ENCODE peak calls at places on chromosomes 12 and 14, in five cellular contexts. I, W, Q, E and K are unnamed samples.

GRCh38 chr14:105855246-105855892 is 329.0 kb downstream of the TMEM121 start:
- DNase-seq in Q (no peak), W (peak), I (no peak), E (no peak), K (no peak)

GRCh38 chr14:61171687-61172086 is 109.5 kb downstream of the TMEM30B start:
- DNase-seq in I (no peak), W (no peak), E (no peak), Q (no peak), K (no peak)

GRCh38 chr12:121803861-121804416 is at the start of gene SETD1B:
- DNase-seq in I (peak), E (peak), Q (peak), W (peak), K (no peak)

GRCh38 chr14:100215330-100215885 is 23.5 kb upstream of the YY1 start:
- DNase-seq in I (no peak), W (no peak), Q (no peak), E (no peak), K (no peak)

GRCh38 chr12:12007001-12007712 is 63.6 kb upstream of the BCL2L14 start:
- DNase-seq in W (no peak), I (no peak), E (peak), Q (no peak), K (no peak)

GRCh38 chr12:129073157-129073915 is 220.1 kb downstream of the GLT1D1 start:
- DNase-seq in E (no peak), I (no peak), Q (no peak), W (no peak), K (no peak)

GRCh38 chr14:52268191-52269061 is 928 bp downstream of the PTGDR start:
- DNase-seq in Q (no peak), I (no peak), E (no peak), W (peak), K (peak)

GRCh38 chr12:51519755-51520154 is 71.3 kb upstream of the SCN8A start:
- DNase-seq in Q (no peak), W (no peak), I (no peak), E (no peak), K (no peak)

GRCh38 chr14:61860294-61860918 is 98.2 kb downstream of the SNAPC1 start:
- DNase-seq in Q (no peak), I (peak), E (peak), W (peak), K (peak)

GRCh38 chr14:33457617-33458016 is 493.3 kb downstream of the EGLN3 start:
- DNase-seq in W (no peak), Q (no peak), E (no peak), I (no peak), K (no peak)

GRCh38 chr14:56161658-56162057 is 43.4 kb downstream of the PELI2 start:
- DNase-seq in E (no peak), I (no peak), W (no peak), Q (no peak), K (no peak)

GRCh38 chr14:73662439-73663056 is 17.8 kb downstream of the DNAL1 start:
- DNase-seq in W (peak), Q (no peak), I (peak), E (peak), K (peak)

GRCh38 chr12:9776795-9777194 is 16.1 kb upstream of the CD69 start:
- DNase-seq in Q (no peak), I (no peak), W (no peak), E (no peak), K (no peak)

GRCh38 chr12:96157427-96157826 is 36.7 kb upstream of the ELK3 start:
- DNase-seq in Q (no peak), E (no peak), I (no peak), W (no peak), K (no peak)

GRCh38 chr12:13103391-13104033 is at the start of gene GSG1:
- DNase-seq in I (no peak), W (no peak), E (peak), Q (no peak), K (peak)

GRCh38 chr14:81400202-81400678 is at the start of gene STON2:
- DNase-seq in Q (peak), E (peak), I (peak), W (no peak), K (peak)

GRCh38 chr14:103594265-103594664 is 31.5 kb downstream of the COA8 start:
- DNase-seq in E (peak), W (peak), I (no peak), Q (peak), K (peak)